ENCODE peak calls at places on chromosomes 7 and 10, in nine cellular contexts. T is adrenal gland, L is astrocyte of the spinal cord, N is progenitor cell of endocrine pancreas, V is RWPE1, S is GM23338, U is H9, B is nephron progenitor cell, H is osteocyte. A is an unnamed sample.
A peak's percentile ranks its signal among the peaks of the same experiment; 100 is the strongest.

GRCh38 chr10:59896186-59896585 is 10.2 kb downstream of the CCDC6 start:
- DNase-seq in T (no peak), L (no peak), U (no peak), V (no peak), N (no peak), H (no peak), B (no peak), S (no peak), A (no peak)

GRCh38 chr10:13099144-13099665 is 758 bp upstream of the OPTN start:
- DNase-seq in T (peak; percentile 74), S (peak; percentile 93), U (peak; percentile 88), V (peak; percentile 50), L (no peak), H (no peak), N (no peak), B (peak; percentile 58), A (peak; percentile 67)

GRCh38 chr10:95464280-95464679 is 96.9 kb downstream of the SORBS1 start:
- DNase-seq in U (no peak), T (no peak), V (no peak), L (no peak), S (no peak), B (no peak), H (no peak), N (no peak), A (no peak)

GRCh38 chr7:21944616-21945373 is 904 bp downstream of the CDCA7L start:
- DNase-seq in N (peak; percentile 53), T (no peak), U (peak; percentile 75), L (peak; percentile 52), H (no peak), B (peak; percentile 38), S (peak; percentile 86), V (peak; percentile 76), A (peak; percentile 23)

GRCh38 chr10:57162231-57162630 is 801.2 kb upstream of the ZWINT start:
- DNase-seq in H (no peak), L (no peak), B (no peak), T (no peak), V (no peak), N (no peak), U (no peak), S (no peak), A (no peak)

GRCh38 chr10:130232361-130233360 is 96.5 kb downstream of the GLRX3 start:
- DNase-seq in H (peak; percentile 75), L (no peak), V (no peak), B (no peak), U (peak; percentile 19), S (no peak), T (no peak), N (no peak), A (no peak)

GRCh38 chr7:102220929-102221850 is 65.5 kb upstream of the SH2B2 start:
- DNase-seq in T (no peak), S (no peak), V (peak; percentile 84), H (no peak), B (no peak), L (peak; percentile 67), N (no peak), U (no peak), A (no peak)

GRCh38 chr10:62031522-62031921 is 130.0 kb downstream of the ARID5B start:
- DNase-seq in N (no peak), H (no peak), B (no peak), S (no peak), T (no peak), L (no peak), V (no peak), U (no peak), A (no peak)

GRCh38 chr7:728602-729001 is 1.5 kb upstream of the PRKAR1B start:
- DNase-seq in V (no peak), B (no peak), L (no peak), H (no peak), S (no peak), U (no peak), N (no peak), T (no peak), A (no peak)

GRCh38 chr10:112689327-112689726 is 242.3 kb downstream of the VTI1A start:
- DNase-seq in T (no peak), N (peak; percentile 18), L (no peak), S (peak; percentile 71), V (peak; percentile 16), U (peak; percentile 55), H (no peak), B (peak; percentile 41), A (peak; percentile 55)

GRCh38 chr7:11026452-11027359 is 53.0 kb downstream of the PHF14 start:
- DNase-seq in V (no peak), T (no peak), L (no peak), B (no peak), S (no peak), N (no peak), H (no peak), U (no peak), A (no peak)

GRCh38 chr7:106327538-106328481 is 43.0 kb upstream of the NAMPT start:
- DNase-seq in B (no peak), V (no peak), S (no peak), H (no peak), U (no peak), L (no peak), N (no peak), T (no peak), A (no peak)

GRCh38 chr10:101031128-101031795 is at the start of the genes PDZD7 and SFXN3:
- DNase-seq in T (peak; percentile 97), S (peak; percentile 97), H (peak; percentile 97), L (peak; percentile 94), V (peak; percentile 99), N (peak; percentile 88), U (peak; percentile 95), B (peak; percentile 98), A (peak; percentile 93)

GRCh38 chr10:119375574-119376265 is 166.8 kb downstream of the RGS10 start:
- DNase-seq in L (peak; percentile 9), S (no peak), V (no peak), U (no peak), H (no peak), B (peak; percentile 38), N (no peak), T (no peak), A (no peak)

GRCh38 chr10:6346621-6347020 is 143.9 kb downstream of the PFKFB3 start:
- DNase-seq in U (no peak), B (no peak), N (no peak), T (no peak), S (no peak), L (no peak), V (no peak), H (peak; percentile 19), A (no peak)

GRCh38 chr7:94311545-94311944 is 83.2 kb upstream of the COL1A2 start:
- DNase-seq in N (no peak), L (no peak), H (no peak), U (no peak), S (no peak), B (no peak), V (no peak), T (no peak), A (no peak)

DNA sequence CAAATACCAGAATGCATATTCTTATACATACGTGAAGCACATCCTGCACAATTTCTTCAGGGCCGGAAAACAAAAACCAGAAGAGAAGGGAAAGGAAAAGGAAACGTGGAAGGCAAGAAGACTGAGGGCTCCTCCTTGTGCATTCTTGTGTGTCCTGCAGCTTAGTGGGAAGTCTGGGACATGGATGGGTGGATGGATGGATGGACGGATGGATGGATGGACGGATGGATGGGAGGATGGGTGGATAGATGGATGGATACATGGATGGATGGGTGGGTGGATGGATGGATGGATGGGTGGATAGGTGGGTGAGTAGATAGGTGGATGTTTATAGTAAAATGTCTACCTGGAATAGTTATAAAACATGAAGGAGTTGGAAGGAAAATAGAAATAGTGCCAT is 30.8 kb upstream of the SLC35B4 start:
- DNase-seq in T (no peak), V (no peak), B (no peak), S (no peak), U (no peak), H (no peak), L (no peak), N (no peak), A (no peak)
- TF ChIP-seq CTCF in T (no peak), V (no peak), B (no peak), S (no peak), U (peak; percentile 13), H (no peak), L (no peak), N (no peak), A (no peak)

GRCh38 chr10:93756128-93756517 is 1.6 kb upstream of the LGI1 start:
- DNase-seq in T (no peak), L (no peak), S (no peak), V (no peak), B (no peak), H (no peak), N (no peak), U (no peak), A (no peak)

GRCh38 chr10:93757766-93758509 is at the start of gene LGI1:
- DNase-seq in V (no peak), S (peak; percentile 29), T (no peak), U (no peak), B (no peak), N (no peak), L (peak; percentile 5), H (no peak), A (peak; percentile 61)

GRCh38 chr10:93755443-93756127 is 2.2 kb upstream of the LGI1 start:
- DNase-seq in S (no peak), H (no peak), B (no peak), T (no peak), N (no peak), L (no peak), U (no peak), V (no peak), A (no peak)

GRCh38 chr10:93758510-93758885 is 762 bp downstream of the LGI1 start:
- DNase-seq in N (no peak), S (no peak), B (no peak), T (no peak), U (no peak), V (no peak), L (no peak), H (no peak), A (no peak)

DNA sequence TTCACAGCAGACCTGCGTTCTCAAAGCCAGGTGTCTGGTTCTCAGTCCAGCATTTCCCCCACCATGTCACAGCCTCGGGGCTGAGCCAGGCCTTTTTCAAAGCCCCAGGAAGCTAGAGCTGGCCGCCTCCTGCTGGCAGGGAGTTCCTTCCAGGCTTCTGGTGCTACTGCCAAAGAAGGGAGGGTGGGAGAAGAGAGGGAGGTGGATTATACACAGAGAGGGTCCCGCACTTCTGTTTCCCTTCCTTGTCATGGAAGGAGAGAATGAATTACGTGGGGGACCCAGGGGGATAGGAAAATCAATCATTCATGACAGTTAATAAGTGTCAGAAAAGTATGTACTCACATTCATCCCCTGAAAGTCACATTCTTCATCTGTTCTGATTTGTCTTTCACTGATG is 600 bp upstream of the LGI1 start:
- DNase-seq in H (no peak), T (no peak), B (peak; percentile 32), U (peak; percentile 52), S (peak; percentile 32), N (no peak), L (peak; percentile 3), V (no peak), A (peak; percentile 80)
- TF ChIP-seq CTCF in H (peak; percentile 18), T (no peak), B (peak; percentile 9), U (peak; percentile 27), S (peak; percentile 20), N (no peak), L (peak; percentile 32), V (no peak), A (no peak)

GRCh38 chr7:100685049-100685605 is 8.9 kb downstream of the GIGYF1 start:
- DNase-seq in U (no peak), L (no peak), T (no peak), V (no peak), H (no peak), S (no peak), B (no peak), N (no peak), A (no peak)
- TF ChIP-seq CTCF in U (no peak), L (no peak), T (no peak), V (no peak), H (no peak), S (no peak), B (no peak), N (no peak), A (no peak)

GRCh38 chr7:2452074-2452507 is 24.1 kb downstream of the GRIFIN start:
- DNase-seq in H (no peak), S (peak; percentile 51), L (no peak), B (no peak), N (no peak), U (no peak), T (peak; percentile 42), V (no peak), A (no peak)
- TF ChIP-seq CTCF in H (no peak), S (no peak), L (no peak), B (no peak), N (no peak), U (no peak), T (no peak), V (no peak), A (no peak)

A was measured in glutamatergic neuron.